ENCODE peak calls at places on chromosomes 3 and 15, in four cellular contexts. H is T-helper 2 cell; A is NCI-H1092 treated with DMSO at 0.1 percent for 48 hours; O is effector memory CD4-positive, alpha-beta T cell. C is an unnamed sample.
A peak's percentile ranks its signal among the peaks of the same experiment; 100 is the strongest.

GRCh38 chr3:11306815-11307589 is 34.8 kb downstream of the ATG7 start:
- DNase-seq in A (no peak), O (no peak), H (peak; percentile 38), C (no peak)

GRCh38 chr3:28768439-28768838 is 419.8 kb upstream of the AZI2 start:
- DNase-seq in O (no peak), H (no peak), A (no peak), C (no peak)

GRCh38 chr15:37789392-37789776 is 145.1 kb upstream of the TMCO5A start:
- DNase-seq in O (no peak), A (no peak), H (no peak), C (no peak)

GRCh38 chr3:69938061-69938460 is 61.5 kb upstream of the SAMMSON start:
- DNase-seq in H (no peak), O (no peak), A (no peak), C (no peak)

GRCh38 chr15:98123834-98124233 is 163.3 kb downstream of the ARRDC4 start:
- DNase-seq in O (no peak), A (no peak), H (no peak), C (no peak)

GRCh38 chr15:63501256-63502089 is 2.9 kb upstream of the USP3 start:
- DNase-seq in A (peak; percentile 76), H (no peak), O (peak; percentile 65), C (no peak)

GRCh38 chr3:141331370-141332318 is 36.7 kb upstream of the ZBTB38 start:
- DNase-seq in A (no peak), H (no peak), O (no peak), C (no peak)

GRCh38 chr3:102129774-102130608 is 280.7 kb downstream of the NFKBIZ start:
- DNase-seq in H (no peak), O (no peak), A (no peak), C (no peak)

GRCh38 chr15:61393949-61394348 is 164.8 kb upstream of the RORA start:
- DNase-seq in O (no peak), A (no peak), H (no peak), C (peak; percentile 61)

GRCh38 chr3:195154793-195155535 is 116.0 kb downstream of the XXYLT1 start:
- DNase-seq in O (no peak), H (no peak), A (peak; percentile 95), C (no peak)

GRCh38 chr15:67685008-67685599 is 140.2 kb upstream of the SKOR1 start:
- DNase-seq in A (peak; percentile 10), O (no peak), H (no peak), C (peak; percentile 67)

GRCh38 chr3:76859596-76859995 is 180.3 kb upstream of the ROBO2 start:
- DNase-seq in O (no peak), A (no peak), H (no peak), C (peak; percentile 54)

GRCh38 chr3:133896002-133896761 is 500 bp upstream of the RAB6B start:
- DNase-seq in A (peak; percentile 36), O (no peak), H (no peak), C (no peak)

GRCh38 chr3:189297957-189298356 is 126.2 kb downstream of the TPRG1 start:
- DNase-seq in O (no peak), A (no peak), H (no peak), C (no peak)

GRCh38 chr3:172711457-172711800 is 562 bp upstream of the NCEH1 start:
- DNase-seq in O (no peak), H (no peak), A (no peak), C (peak; percentile 91)

GRCh38 chr15:40847225-40847961 is 3.5 kb downstream of the SPINT1 start:
- DNase-seq in A (no peak), O (no peak), H (no peak), C (peak; percentile 98)

GRCh38 chr3:3105246-3105645 is 4.9 kb downstream of the IL5RA start:
- DNase-seq in A (no peak), O (no peak), H (no peak), C (no peak)